ENCODE peak calls at places on chromosomes 16 and 17, in six cellular contexts. Y, Z, E, J, H and B are unnamed samples.

GRCh38 chr17:64718058-64718457 is 56.0 kb upstream of the SMURF2 start:
- DNase-seq in Y (no peak), Z (peak), E (no peak), J (no peak), H (no peak), B (no peak)

GRCh38 chr16:4053663-4054479 is 62.4 kb downstream of the ADCY9 start:
- DNase-seq in Y (no peak), Z (peak), E (no peak), J (no peak), H (no peak), B (peak)

GRCh38 chr16:88772871-88773811 is 11.9 kb downstream of the PIEZO1 start:
- DNase-seq in Y (no peak), Z (no peak), E (no peak), J (no peak), H (no peak), B (no peak)

GRCh38 chr17:76556759-76557367 is 17.0 kb downstream of the PRCD start:
- DNase-seq in Y (no peak), Z (no peak), E (no peak), J (no peak), H (no peak), B (peak)

GRCh38 chr16:20613471-20613887 is 37.3 kb upstream of the ACSM2B start:
- DNase-seq in Y (no peak), Z (no peak), E (no peak), J (no peak), H (no peak), B (no peak)

GRCh38 chr17:65576939-65577338 is 15.5 kb upstream of the AXIN2 start:
- DNase-seq in Y (no peak), Z (no peak), E (no peak), J (no peak), H (no peak), B (no peak)

GRCh38 chr17:16912021-16912962 is 59.6 kb downstream of the TNFRSF13B start:
- DNase-seq in Y (no peak), Z (no peak), E (no peak), J (no peak), H (no peak), B (no peak)

GRCh38 chr17:45334231-45334630 is 17.4 kb upstream of the MAP3K14 start:
- DNase-seq in Y (no peak), Z (no peak), E (peak), J (no peak), H (no peak), B (no peak)

GRCh38 chr16:47016700-47017133 is 43.2 kb upstream of the DNAJA2 start:
- DNase-seq in Y (no peak), Z (no peak), E (no peak), J (no peak), H (no peak), B (peak)

GRCh38 chr17:49820773-49821172 is 27.1 kb downstream of the TAC4 start:
- DNase-seq in Y (no peak), Z (no peak), E (no peak), J (no peak), H (no peak), B (no peak)

GRCh38 chr16:8785408-8785807 is 12.0 kb downstream of the TMEM186 start:
- DNase-seq in Y (no peak), Z (no peak), E (no peak), J (no peak), H (no peak), B (no peak)

GRCh38 chr17:19386276-19386863 is 620 bp downstream of the MFAP4 start:
- DNase-seq in Y (no peak), Z (peak), E (no peak), J (no peak), H (no peak), B (peak)

GRCh38 chr17:74394977-74395376 is 27.7 kb downstream of the GPR142 start:
- DNase-seq in Y (no peak), Z (no peak), E (no peak), J (no peak), H (no peak), B (no peak)

GRCh38 chr16:4613636-4614570 is 785 bp downstream of the UBALD1 start:
- DNase-seq in Y (no peak), Z (no peak), E (peak), J (no peak), H (peak), B (no peak)

GRCh38 chr17:75064460-75064859 is 17.4 kb downstream of the KCTD2 start:
- DNase-seq in Y (no peak), Z (no peak), E (no peak), J (no peak), H (no peak), B (no peak)